ENCODE peak calls at places on chromosome 14, in five cellular contexts. One of them, this sample, is unnamed.

GRCh38 chr14:89284368-89285058 is 132.5 kb downstream of the FOXN3 start:
- DNase-seq in head of caudate nucleus: no peak
- DNase-seq in RCC 7860: no peak
- DNase-seq in AG08395: peak
- DNase-seq in mammary epithelial cell: no peak
- DNase-seq in this sample: no peak

GRCh38 chr14:89277229-89277628 is 139.8 kb downstream of the FOXN3 start:
- DNase-seq in head of caudate nucleus: no peak
- DNase-seq in mammary epithelial cell: no peak
- DNase-seq in AG08395: no peak
- DNase-seq in RCC 7860: no peak
- DNase-seq in this sample: no peak

GRCh38 chr14:85279407-85279806 is 250.5 kb upstream of the FLRT2 start:
- DNase-seq in head of caudate nucleus: no peak
- DNase-seq in mammary epithelial cell: no peak
- DNase-seq in RCC 7860: peak
- DNase-seq in AG08395: no peak
- DNase-seq in this sample: no peak

GRCh38 chr14:56127156-56127555 is 8.9 kb downstream of the PELI2 start:
- DNase-seq in RCC 7860: no peak
- DNase-seq in AG08395: no peak
- DNase-seq in head of caudate nucleus: no peak
- DNase-seq in mammary epithelial cell: no peak
- DNase-seq in this sample: no peak

GRCh38 chr14:61925043-61925442 is 162.8 kb downstream of the SNAPC1 start:
- DNase-seq in head of caudate nucleus: no peak
- DNase-seq in mammary epithelial cell: peak
- DNase-seq in AG08395: no peak
- DNase-seq in RCC 7860: no peak
- DNase-seq in this sample: no peak

GRCh38 chr14:39431416-39432178 is 636 bp downstream of the FBXO33 start:
- DNase-seq in AG08395: peak
- DNase-seq in mammary epithelial cell: peak
- DNase-seq in head of caudate nucleus: peak
- DNase-seq in RCC 7860: no peak
- DNase-seq in this sample: peak

GRCh38 chr14:90785474-90785873 is 30.8 kb downstream of the TTC7B start:
- DNase-seq in mammary epithelial cell: no peak
- DNase-seq in AG08395: no peak
- DNase-seq in RCC 7860: no peak
- DNase-seq in head of caudate nucleus: peak
- DNase-seq in this sample: peak

GRCh38 chr14:65054471-65055085 is 47.7 kb downstream of the MAX start:
- DNase-seq in RCC 7860: no peak
- DNase-seq in mammary epithelial cell: no peak
- DNase-seq in AG08395: no peak
- DNase-seq in head of caudate nucleus: no peak
- DNase-seq in this sample: no peak

GRCh38 chr14:58805057-58805456 is 167.3 kb downstream of the DACT1 start:
- DNase-seq in AG08395: peak
- DNase-seq in head of caudate nucleus: no peak
- DNase-seq in RCC 7860: no peak
- DNase-seq in mammary epithelial cell: no peak
- DNase-seq in this sample: no peak

GRCh38 chr14:104403421-104404220 is 175.9 kb upstream of the C14orf180 start:
- DNase-seq in head of caudate nucleus: no peak
- DNase-seq in AG08395: no peak
- DNase-seq in mammary epithelial cell: no peak
- DNase-seq in RCC 7860: no peak
- DNase-seq in this sample: peak

GRCh38 chr14:57834001-57834598 is 31.8 kb downstream of the SLC35F4 start:
- DNase-seq in AG08395: no peak
- DNase-seq in RCC 7860: no peak
- DNase-seq in mammary epithelial cell: no peak
- DNase-seq in head of caudate nucleus: no peak
- DNase-seq in this sample: no peak

GRCh38 chr14:104690861-104691455 is 1.5 kb downstream of the INF2 start:
- DNase-seq in mammary epithelial cell: no peak
- DNase-seq in RCC 7860: no peak
- DNase-seq in AG08395: no peak
- DNase-seq in head of caudate nucleus: peak
- DNase-seq in this sample: no peak

GRCh38 chr14:106605548-106606448 is 1079.4 kb downstream of the TMEM121 start:
- DNase-seq in AG08395: no peak
- DNase-seq in head of caudate nucleus: no peak
- DNase-seq in mammary epithelial cell: no peak
- DNase-seq in RCC 7860: no peak
- DNase-seq in this sample: no peak

GRCh38 chr14:75491376-75491978 is 30.8 kb upstream of the BATF start:
- DNase-seq in head of caudate nucleus: no peak
- DNase-seq in AG08395: no peak
- DNase-seq in mammary epithelial cell: no peak
- DNase-seq in RCC 7860: no peak
- DNase-seq in this sample: no peak

GRCh38 chr14:103213331-103213730 is 90.1 kb downstream of the TNFAIP2 start:
- DNase-seq in head of caudate nucleus: no peak
- DNase-seq in AG08395: no peak
- DNase-seq in mammary epithelial cell: no peak
- DNase-seq in RCC 7860: no peak
- DNase-seq in this sample: no peak

GRCh38 chr14:73784065-73784987 is 67.3 kb upstream of the PTGR2 start:
- DNase-seq in head of caudate nucleus: no peak
- DNase-seq in AG08395: peak
- DNase-seq in RCC 7860: no peak
- DNase-seq in mammary epithelial cell: peak
- DNase-seq in this sample: no peak

GRCh38 chr14:64801800-64802199 is 77.9 kb downstream of the SPTB start:
- DNase-seq in RCC 7860: no peak
- DNase-seq in mammary epithelial cell: no peak
- DNase-seq in AG08395: peak
- DNase-seq in head of caudate nucleus: peak
- DNase-seq in this sample: no peak

GRCh38 chr14:51293149-51293925 is 53.3 kb downstream of the TMX1 start:
- DNase-seq in AG08395: peak
- DNase-seq in mammary epithelial cell: peak
- DNase-seq in head of caudate nucleus: no peak
- DNase-seq in RCC 7860: no peak
- DNase-seq in this sample: no peak

GRCh38 chr14:49692191-49692757 is 646 bp upstream of the KLHDC1 start:
- DNase-seq in RCC 7860: no peak
- DNase-seq in head of caudate nucleus: no peak
- DNase-seq in AG08395: peak
- DNase-seq in mammary epithelial cell: no peak
- DNase-seq in this sample: no peak